ENCODE peak calls at places on chromosomes 6 and 20, in seven cellular contexts. B, D, A, S, L, E and T are unnamed samples. For H3K36me3 and H3K4me1, the result is how much of the 10 kb centered on the place peaks cover.

GRCh38 chr6:53484409-53485280 is 60.3 kb downstream of the GCLC start:
- DNase-seq in B (peak), D (peak), A (peak), S (peak), L (peak), E (peak), T (peak)

GRCh38 chr20:62354811-62355341 is 12.2 kb downstream of the LAMA5 start:
- DNase-seq in B (no peak), D (no peak), A (no peak), S (no peak), L (no peak), E (no peak), T (no peak)

GRCh38 chr6:156651438-156651837 is 125.7 kb upstream of the ARID1B start:
- DNase-seq in B (no peak), D (no peak), A (no peak), S (no peak), L (no peak), E (no peak), T (no peak)

GRCh38 chr6:5866547-5867051 is 140.1 kb downstream of the NRN1 start:
- DNase-seq in B (no peak), D (peak), A (peak), S (peak), L (no peak), E (no peak), T (peak)

GRCh38 chr6:22904413-22904812 is 335.0 kb downstream of the HDGFL1 start:
- DNase-seq in B (no peak), D (no peak), A (no peak), S (peak), L (no peak), E (no peak), T (no peak)

GRCh38 chr20:7272512-7272911 is 505.0 kb downstream of the BMP2 start:
- DNase-seq in B (no peak), D (peak), A (no peak), S (no peak), L (peak), E (no peak), T (no peak)

GRCh38 chr20:31606928-31607639 is 2.0 kb downstream of the ID1 start:
- DNase-seq in B (peak), D (peak), A (peak), S (peak), L (peak), E (peak), T (peak)

GRCh38 chr6:6749791-6750434 is 161.4 kb downstream of the LY86 start:
- DNase-seq in B (peak), D (peak), A (peak), S (peak), L (peak), E (no peak), T (peak)

GRCh38 chr6:56911847-56912246 is 43.1 kb upstream of the BEND6 start:
- DNase-seq in B (peak), D (peak), A (peak), S (peak), L (peak), E (no peak), T (peak)

GRCh38 chr20:50303573-50304500 is 113.2 kb downstream of the CEBPB start:
- DNase-seq in B (no peak), D (peak), A (peak), S (peak), L (no peak), E (peak), T (peak)

GRCh38 chr6:42405025-42405424 is 46.7 kb downstream of the TRERF1 start:
- DNase-seq in B (no peak), D (peak), A (peak), S (peak), L (peak), E (no peak), T (peak)

GRCh38 chr6:24460966-24461365 is 28.4 kb downstream of the GPLD1 start:
- DNase-seq in B (no peak), D (peak), A (no peak), S (no peak), L (no peak), E (no peak), T (no peak)
- H3K36me3 ChIP-seq in B (under half), D (under half), A (under half), S (under half), L (under half), E (under half), T (under half)

GRCh38 chr6:162862941-162863340 is 135.2 kb downstream of the PACRG start:
- DNase-seq in B (no peak), D (no peak), A (no peak), S (no peak), L (no peak), E (no peak), T (no peak)
- H3K9ac ChIP-seq in B (no peak), D (no peak), A (no peak), S (no peak), L (no peak), E (no peak), T (no peak)

GRCh38 chr6:142846883-142847287 is 98.1 kb downstream of the HIVEP2 start:
- DNase-seq in B (no peak), D (peak), A (peak), S (peak), L (peak), E (no peak), T (peak)
- H3K4me1 ChIP-seq in B (half or more), D (half or more), A (under half), S (under half), L (under half), E (half or more), T (half or more)

GRCh38 chr6:36906539-36906938 is 20.8 kb downstream of the C6orf89 start:
- DNase-seq in B (no peak), D (no peak), A (no peak), S (no peak), L (no peak), E (no peak), T (no peak)
- H3K36me3 ChIP-seq in B (under half), D (under half), A (under half), S (under half), L (under half), E (half or more), T (half or more)

GRCh38 chr6:34082348-34082747 is 63.5 kb downstream of the GRM4 start:
- DNase-seq in B (no peak), D (no peak), A (no peak), S (no peak), L (no peak), E (no peak), T (no peak)
- H3K9ac ChIP-seq in B (no peak), D (no peak), A (no peak), S (no peak), L (no peak), E (no peak), T (no peak)

GRCh38 chr20:1868856-1869255 is 26.4 kb upstream of the SIRPA start:
- DNase-seq in B (no peak), D (peak), A (no peak), S (peak), L (no peak), E (no peak), T (no peak)

GRCh38 chr20:1872456-1873183 is 22.6 kb upstream of the SIRPA start:
- DNase-seq in B (no peak), D (peak), A (no peak), S (no peak), L (no peak), E (no peak), T (no peak)

GRCh38 chr20:1871807-1872455 is 23.3 kb upstream of the SIRPA start:
- DNase-seq in B (no peak), D (peak), A (no peak), S (no peak), L (no peak), E (no peak), T (no peak)

GRCh38 chr20:1867495-1868260 is 27.5 kb upstream of the SIRPA start:
- DNase-seq in B (no peak), D (no peak), A (no peak), S (no peak), L (no peak), E (no peak), T (no peak)

GRCh38 chr20:1870792-1871550 is 24.2 kb upstream of the SIRPA start:
- DNase-seq in B (no peak), D (no peak), A (no peak), S (peak), L (no peak), E (no peak), T (no peak)
- H3K4me1 ChIP-seq in B (under half), D (under half), A (under half), S (under half), L (under half), E (under half), T (under half)

GRCh38 chr20:25293507-25293906 is 45.6 kb downstream of the PYGB start:
- DNase-seq in B (no peak), D (no peak), A (no peak), S (no peak), L (no peak), E (no peak), T (no peak)
- H3K36me3 ChIP-seq in B (under half), D (under half), A (half or more), S (under half), L (under half), E (under half), T (half or more)

GRCh38 chr6:3357669-3358068 is 98.9 kb downstream of the PSMG4 start:
- DNase-seq in B (no peak), D (no peak), A (no peak), S (no peak), L (no peak), E (no peak), T (no peak)

GRCh38 chr6:3355358-3356055 is 96.8 kb downstream of the PSMG4 start:
- DNase-seq in B (no peak), D (peak), A (no peak), S (no peak), L (peak), E (no peak), T (no peak)

GRCh38 chr6:3356824-3357420 is 98.2 kb downstream of the PSMG4 start:
- DNase-seq in B (no peak), D (peak), A (no peak), S (no peak), L (no peak), E (no peak), T (no peak)

GRCh38 chr6:3355011-3355357 is 96.2 kb downstream of the PSMG4 start:
- DNase-seq in B (no peak), D (no peak), A (no peak), S (no peak), L (no peak), E (no peak), T (no peak)

DNA sequence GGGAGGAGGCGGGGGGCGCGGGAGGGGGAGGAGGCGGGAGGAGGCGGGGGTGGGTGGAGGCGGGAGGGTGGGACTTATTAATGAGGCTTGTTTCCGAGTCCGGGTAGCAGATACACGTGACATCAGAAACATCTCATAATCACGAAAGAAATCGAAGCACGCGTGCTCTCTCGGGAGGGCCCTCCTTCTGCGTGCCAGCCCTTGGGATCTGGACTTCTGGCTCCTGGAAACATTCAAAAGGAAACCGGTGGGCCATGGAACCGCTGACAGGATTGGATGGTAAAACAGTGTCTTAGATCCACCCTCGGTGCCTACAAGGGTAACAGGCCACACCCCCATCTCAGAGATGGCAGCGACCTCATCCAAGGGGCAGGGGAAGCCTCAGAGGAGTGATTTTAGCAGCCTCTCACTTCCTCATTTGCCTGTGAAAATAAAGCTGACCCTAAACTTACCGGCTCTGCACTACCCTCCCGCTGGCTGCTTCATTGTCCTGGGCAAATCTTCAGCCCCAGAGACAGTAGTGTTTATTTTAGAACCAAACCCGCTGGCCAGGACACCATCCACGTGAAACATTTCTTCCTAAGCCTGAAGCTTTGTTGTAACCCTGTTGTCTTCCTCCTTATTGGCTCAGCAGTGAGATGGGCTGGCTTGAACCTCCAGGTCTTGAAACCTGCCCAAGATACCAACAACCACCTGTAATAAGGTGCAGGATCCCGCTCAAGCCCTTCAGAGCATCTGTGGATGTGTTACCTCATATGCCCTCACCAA is 97.5 kb downstream of the PSMG4 start:
- DNase-seq in B (peak), D (peak), A (peak), S (peak), L (peak), E (peak), T (no peak)
- H3K9ac ChIP-seq in B (peak), D (peak), A (peak), S (no peak), L (peak), E (no peak), T (peak)